ENCODE peak calls at places on chromosome 21, in ten cellular contexts. G is fibroblast of lung, E is stomach, H is pancreas, L is PC-3, O is Peyer's patch, S is suprapubic skin, B is lower lobe of right lung, F is gastrocnemius medialis, V is sigmoid colon. Z is an unnamed sample.

GRCh38 chr21:29416268-29416667 is 117.5 kb downstream of the BACH1 start:
- DNase-seq in G (no peak), E (no peak), H (no peak), L (peak; percentile 67), O (no peak), S (no peak), B (no peak), F (no peak), V (no peak), Z (no peak)

GRCh38 chr21:33238146-33238545 is 8.4 kb downstream of the IFNAR2 start:
- DNase-seq in G (no peak), E (no peak), H (no peak), L (no peak), O (no peak), S (no peak), B (no peak), F (no peak), V (no peak), Z (no peak)

GRCh38 chr21:31293986-31294385 is 50.1 kb downstream of the TIAM1 start:
- DNase-seq in G (peak; percentile 82), E (no peak), H (no peak), L (peak; percentile 85), O (no peak), S (no peak), B (no peak), F (no peak), V (no peak), Z (no peak)

GRCh38 chr21:29182674-29183073 is 52.2 kb downstream of the MAP3K7CL start:
- DNase-seq in G (no peak), E (no peak), H (no peak), L (no peak), O (no peak), S (no peak), B (no peak), F (no peak), V (no peak), Z (no peak)

GRCh38 chr21:32209580-32209979 is 69.3 kb downstream of the MIS18A start:
- DNase-seq in G (no peak), E (no peak), H (no peak), L (no peak), O (no peak), S (peak; percentile 1), B (no peak), F (no peak), V (no peak), Z (no peak)

GRCh38 chr21:32562915-32563314 is 22.4 kb downstream of the TCP10L start:
- DNase-seq in G (peak; percentile 24), E (no peak), H (no peak), L (no peak), O (no peak), S (no peak), B (no peak), F (no peak), V (no peak), Z (no peak)

GRCh38 chr21:25997788-25998611 is 172.6 kb downstream of the APP start:
- DNase-seq in G (no peak), E (peak; percentile 81), H (peak; percentile 73), L (peak; percentile 68), O (no peak), S (no peak), B (no peak), F (no peak), V (no peak), Z (no peak)

GRCh38 chr21:26719750-26720149 is 125.5 kb downstream of the ADAMTS1 start:
- DNase-seq in G (no peak), E (no peak), H (no peak), L (no peak), O (no peak), S (no peak), B (no peak), F (peak; percentile 29), V (no peak), Z (no peak)

GRCh38 chr21:36606292-36606982 is 92.5 kb upstream of the SIM2 start:
- DNase-seq in G (no peak), E (no peak), H (no peak), L (no peak), O (no peak), S (no peak), B (no peak), F (no peak), V (no peak), Z (no peak)

GRCh38 chr21:43761886-43762285 is 14.2 kb downstream of the CSTB start:
- DNase-seq in G (no peak), E (no peak), H (no peak), L (no peak), O (no peak), S (no peak), B (no peak), F (no peak), V (no peak), Z (no peak)

GRCh38 chr21:27045281-27045985 is 78.5 kb upstream of the ADAMTS5 start:
- DNase-seq in G (peak; percentile 27), E (no peak), H (no peak), L (peak; percentile 3), O (no peak), S (no peak), B (no peak), F (no peak), V (no peak), Z (no peak)

GRCh38 chr21:31491617-31492016 is 147.6 kb upstream of the TIAM1 start:
- DNase-seq in G (no peak), E (no peak), H (no peak), L (no peak), O (no peak), S (no peak), B (no peak), F (no peak), V (no peak), Z (no peak)

GRCh38 chr21:23401278-23401677 is 2206.0 kb downstream of the MRPL39 start:
- DNase-seq in G (no peak), E (no peak), H (no peak), L (peak; percentile 61), O (no peak), S (no peak), B (no peak), F (no peak), V (no peak), Z (no peak)

GRCh38 chr21:16651956-16652355 is 860.9 kb upstream of the CXADR start:
- DNase-seq in G (no peak), E (no peak), H (no peak), L (no peak), O (no peak), S (no peak), B (no peak), F (no peak), V (no peak), Z (no peak)

GRCh38 chr21:35981514-35982070 is 78.7 kb downstream of the SETD4 start:
- DNase-seq in G (no peak), E (no peak), H (no peak), L (no peak), O (no peak), S (no peak), B (no peak), F (no peak), V (no peak), Z (no peak)

GRCh38 chr21:44911384-44912157 is 9.1 kb downstream of the ITGB2 start:
- DNase-seq in G (no peak), E (peak; percentile 89), H (peak; percentile 94), L (peak; percentile 92), O (no peak), S (no peak), B (peak; percentile 87), F (no peak), V (peak; percentile 88), Z (peak; percentile 93)
- H3K4me1 ChIP-seq in G (no peaks in the 10 kb centered on the region), E (peaks cover 82% of the 10 kb centered on the region), H (peaks cover 16% of the 10 kb centered on the region), L (peaks cover 64% of the 10 kb centered on the region), O (peaks cover 5% of the 10 kb centered on the region), S (peaks cover 32% of the 10 kb centered on the region), B (peaks cover 77% of the 10 kb centered on the region), F (peaks cover 11% of the 10 kb centered on the region), V (peaks cover 54% of the 10 kb centered on the region), Z (peaks cover 60% of the 10 kb centered on the region)

GRCh38 chr21:37717534-37717933 is 198.7 kb downstream of the KCNJ6 start:
- DNase-seq in G (no peak), E (no peak), H (no peak), L (peak; percentile 27), O (no peak), S (no peak), B (no peak), F (no peak), V (no peak), Z (no peak)
- TF ChIP-seq CTCF in G (no peak), E (no peak), H (no peak), L (peak; percentile 53), O (no peak), S (no peak), B (no peak), F (no peak), V (no peak), Z (no peak)

DNA sequence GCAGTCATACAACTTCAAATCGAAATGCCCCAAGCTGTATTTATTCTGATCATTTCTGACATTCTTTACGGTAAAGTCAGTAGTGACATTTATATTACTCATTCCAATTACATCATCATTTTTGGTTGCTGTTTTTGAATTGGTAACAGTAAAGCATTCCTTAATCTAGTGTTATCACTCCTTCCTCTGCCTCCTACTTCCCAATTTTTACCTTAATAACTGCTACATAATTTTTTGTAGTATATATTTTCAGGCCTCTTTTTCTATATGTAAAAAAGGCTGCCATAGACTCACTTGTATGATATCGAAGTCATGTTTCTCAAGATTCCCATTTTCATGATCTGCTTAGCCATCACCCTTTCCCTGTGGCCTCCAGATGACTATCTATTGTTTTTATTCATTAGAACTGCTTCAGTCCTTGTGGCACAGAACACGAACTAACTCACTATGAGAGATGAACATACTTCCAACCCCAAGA is 167.2 kb downstream of the RUNX1 start:
- DNase-seq in G (peak; percentile 86), E (no peak), H (no peak), L (peak; percentile 96), O (no peak), S (no peak), B (no peak), F (no peak), V (no peak), Z (no peak)
- H3K4me1 ChIP-seq in G (peaks cover 15% of the 10 kb centered on the region), E (peaks cover 71% of the 10 kb centered on the region), H (peaks cover 28% of the 10 kb centered on the region), L (peaks cover 66% of the 10 kb centered on the region), O (no peaks in the 10 kb centered on the region), S (peaks cover 43% of the 10 kb centered on the region), B (peaks cover 48% of the 10 kb centered on the region), F (no peaks in the 10 kb centered on the region), V (peaks cover 14% of the 10 kb centered on the region), Z (peaks cover 64% of the 10 kb centered on the region)

DNA sequence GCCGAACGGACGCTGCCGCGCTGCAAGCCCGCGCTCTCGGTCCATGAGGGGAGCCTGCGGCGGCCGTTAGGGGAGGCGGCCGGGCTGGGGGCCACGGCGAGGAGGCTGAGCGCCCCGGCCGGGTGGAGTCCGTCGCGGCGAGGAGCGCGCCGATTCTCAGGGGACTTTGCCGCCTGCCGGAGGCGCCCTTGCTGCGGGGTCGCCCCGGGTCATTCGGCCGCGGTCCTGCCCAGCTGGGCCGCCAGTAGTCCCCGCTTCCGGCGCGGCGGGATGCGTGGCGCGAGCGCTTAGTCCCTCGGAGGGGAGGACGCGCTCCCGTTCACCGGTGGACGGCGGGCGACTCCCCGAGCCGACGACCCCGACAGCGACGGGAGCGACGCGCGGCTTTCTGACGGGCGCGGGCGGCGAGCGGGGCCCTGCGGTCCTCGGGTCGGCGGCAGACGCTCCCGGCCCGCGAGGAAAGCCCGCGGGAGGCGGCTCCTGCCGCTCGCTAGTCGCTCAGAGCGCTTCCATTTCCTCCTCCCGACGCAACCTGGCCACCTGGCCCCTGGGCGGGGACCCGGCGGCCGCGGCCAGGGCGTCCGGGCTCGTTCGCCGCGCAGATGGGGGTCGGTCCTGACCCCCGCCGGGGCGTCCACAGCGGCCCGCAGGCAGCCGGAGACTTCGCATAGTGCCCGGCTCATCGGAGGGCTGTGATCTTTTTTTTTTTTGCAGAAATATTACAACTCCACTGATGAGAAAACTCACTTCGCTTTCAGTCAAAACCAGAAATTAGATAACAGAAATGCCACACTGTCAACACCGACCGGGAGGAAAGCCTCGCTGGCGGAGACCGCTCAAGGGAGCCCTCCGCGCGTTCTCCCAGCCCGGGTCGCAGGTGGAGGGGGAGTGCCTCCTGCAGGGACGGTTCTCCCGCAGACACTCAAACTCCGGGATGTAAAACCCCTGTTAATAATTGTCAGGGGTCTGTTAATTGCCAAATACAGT is 640 bp upstream of the ZBTB21 start:
- DNase-seq in G (no peak), E (no peak), H (peak; percentile 36), L (peak; percentile 38), O (peak; percentile 41), S (peak; percentile 74), B (peak; percentile 77), F (peak; percentile 20), V (no peak), Z (peak; percentile 95)
- TF ChIP-seq CTCF in G (peak; percentile 6), E (no peak), H (no peak), L (peak; percentile 8), O (peak; percentile 18), S (no peak), B (peak; percentile 13), F (no peak), V (no peak), Z (peak; percentile 41)

Z was measured in spleen.